ENCODE peak calls at places on chromosomes 3 and 15, in five cellular contexts. One of them, this sample, is unnamed.

GRCh38 chr3:79810101-79810500 is 42.3 kb upstream of the ROBO1 start:
- DNase-seq in tibial artery: no peak
- DNase-seq in T-helper 1 cell: no peak
- DNase-seq in HTR-8/SVneo: no peak
- DNase-seq in H4: no peak
- DNase-seq in this sample: no peak

GRCh38 chr3:146163584-146163983 is 2.6 kb upstream of the PLOD2 start:
- DNase-seq in tibial artery: no peak
- DNase-seq in H4: peak; percentile 83
- DNase-seq in HTR-8/SVneo: peak; percentile 65
- DNase-seq in T-helper 1 cell: no peak
- DNase-seq in this sample: peak; percentile 52

GRCh38 chr3:184633185-184633584 is 71.6 kb downstream of the EPHB3 start:
- DNase-seq in HTR-8/SVneo: no peak
- DNase-seq in T-helper 1 cell: no peak
- DNase-seq in H4: no peak
- DNase-seq in tibial artery: no peak
- DNase-seq in this sample: no peak

GRCh38 chr3:63967675-63968611 is 55.4 kb downstream of the PSMD6 start:
- DNase-seq in H4: peak; percentile 31
- DNase-seq in HTR-8/SVneo: no peak
- DNase-seq in T-helper 1 cell: peak; percentile 83
- DNase-seq in tibial artery: peak; percentile 32
- DNase-seq in this sample: no peak

GRCh38 chr3:39287216-39287858 is 7.5 kb upstream of the CX3CR1 start:
- DNase-seq in T-helper 1 cell: no peak
- DNase-seq in tibial artery: no peak
- DNase-seq in H4: no peak
- DNase-seq in HTR-8/SVneo: no peak
- DNase-seq in this sample: no peak

GRCh38 chr3:195236076-195236798 is 34.7 kb downstream of the XXYLT1 start:
- DNase-seq in HTR-8/SVneo: no peak
- DNase-seq in tibial artery: no peak
- DNase-seq in T-helper 1 cell: no peak
- DNase-seq in H4: no peak
- DNase-seq in this sample: no peak

GRCh38 chr15:41416742-41417417 is at the start of gene RTF1:
- DNase-seq in tibial artery: peak; percentile 91
- DNase-seq in HTR-8/SVneo: peak; percentile 90
- DNase-seq in T-helper 1 cell: peak; percentile 93
- DNase-seq in H4: peak; percentile 69
- DNase-seq in this sample: peak; percentile 94

GRCh38 chr3:159948423-159949140 is 40.1 kb upstream of the IL12A start:
- DNase-seq in H4: no peak
- DNase-seq in HTR-8/SVneo: no peak
- DNase-seq in T-helper 1 cell: no peak
- DNase-seq in tibial artery: no peak
- DNase-seq in this sample: no peak

GRCh38 chr3:184800349-184800748 is 11.6 kb upstream of the VPS8 start:
- DNase-seq in T-helper 1 cell: no peak
- DNase-seq in H4: no peak
- DNase-seq in tibial artery: no peak
- DNase-seq in HTR-8/SVneo: no peak
- DNase-seq in this sample: no peak

This sample was measured in A673.